ENCODE peak calls at places on chromosomes 13 and 19, in eight cellular contexts. F is AG04450; G is PC-9; O is mammary epithelial cell; P is astrocyte of the spinal cord; E is endothelial cell; J is stomach; Y is stimulated activated effector memory CD8-positive, alpha-beta T cell treated with anti-CD3 and anti-CD28 coated beads, Interleukin-12 subunit alpha, Interleukin-12 subunit beta, amount 100 ng/mL, for 72 hours. X is an unnamed sample.
A peak's percentile ranks its signal among the peaks of the same experiment; 100 is the strongest.

GRCh38 chr13:26660761-26661160 is 99.8 kb downstream of the GPR12 start:
- DNase-seq in Y (no peak), E (no peak), O (no peak), J (no peak), F (no peak), P (no peak), G (no peak), X (no peak)

GRCh38 chr13:112444416-112445399 is 68.6 kb downstream of the SPACA7 start:
- DNase-seq in Y (no peak), E (no peak), G (no peak), J (peak; percentile 22), O (no peak), F (no peak), P (no peak), X (no peak)

GRCh38 chr13:47594833-47595232 is 406.2 kb downstream of the SUCLA2 start:
- DNase-seq in E (no peak), P (no peak), O (peak; percentile 33), J (no peak), Y (no peak), G (no peak), F (no peak), X (no peak)

GRCh38 chr13:105763851-105764250 is 771.6 kb downstream of the EFNB2 start:
- DNase-seq in E (no peak), J (no peak), P (no peak), Y (no peak), F (no peak), O (peak; percentile 30), G (no peak), X (no peak)

GRCh38 chr13:20414475-20415287 is 111.0 kb downstream of the CRYL1 start:
- DNase-seq in J (no peak), O (no peak), G (no peak), F (no peak), P (no peak), Y (no peak), E (no peak), X (no peak)

GRCh38 chr13:52128714-52129700 is at the start of gene NEK5:
- DNase-seq in J (peak; percentile 72), E (peak; percentile 92), F (no peak), P (peak; percentile 49), O (peak; percentile 57), Y (peak; percentile 50), G (peak; percentile 65), X (peak; percentile 47)

GRCh38 chr19:39405930-39406655 is 554 bp upstream of the ZFP36 start:
- DNase-seq in P (no peak), G (no peak), E (no peak), F (no peak), O (no peak), J (no peak), Y (no peak), X (peak; percentile 81)

GRCh38 chr13:102267191-102267590 is 134.7 kb downstream of the FGF14 start:
- DNase-seq in O (no peak), J (no peak), F (no peak), E (no peak), Y (no peak), P (no peak), G (no peak), X (no peak)

GRCh38 chr13:113297370-113297871 is 382 bp downstream of the LAMP1 start:
- DNase-seq in G (no peak), O (peak; percentile 49), P (peak; percentile 4), Y (peak; percentile 50), F (no peak), J (no peak), E (peak; percentile 33), X (peak; percentile 34)

GRCh38 chr19:23410155-23410554 is 14.9 kb upstream of the ZNF91 start:
- DNase-seq in J (no peak), E (no peak), Y (no peak), F (no peak), G (no peak), O (no peak), P (no peak), X (no peak)

GRCh38 chr13:35700661-35701060 is 224.2 kb upstream of the MAB21L1 start:
- DNase-seq in J (no peak), E (no peak), F (no peak), O (no peak), P (peak; percentile 57), Y (no peak), G (no peak), X (no peak)

GRCh38 chr19:17248011-17248776 is 2.5 kb upstream of the NR2F6 start:
- DNase-seq in O (no peak), Y (no peak), P (no peak), J (peak; percentile 60), G (peak; percentile 85), E (no peak), F (no peak), X (no peak)

GRCh38 chr13:93227280-93227905 is 786 bp downstream of the GPC6 start:
- DNase-seq in O (peak; percentile 81), F (no peak), Y (no peak), P (peak; percentile 80), E (peak; percentile 57), J (no peak), G (no peak), X (no peak)

GRCh38 chr13:100336795-100337516 is 248.1 kb downstream of the PCCA start:
- DNase-seq in J (no peak), G (no peak), F (no peak), P (no peak), O (no peak), E (no peak), Y (no peak), X (no peak)

GRCh38 chr19:33226550-33227241 is 1.0 kb upstream of the SLC7A10 start:
- DNase-seq in G (no peak), O (no peak), J (peak; percentile 42), Y (no peak), E (peak; percentile 38), P (no peak), F (no peak), X (no peak)

GRCh38 chr19:9640956-9641355 is 19.9 kb upstream of the ZNF561 start:
- DNase-seq in G (peak; percentile 6), F (no peak), E (no peak), P (no peak), J (no peak), Y (no peak), O (no peak), X (no peak)

GRCh38 chr13:106619688-106620555 is 52.0 kb upstream of the ARGLU1 start:
- DNase-seq in P (peak; percentile 70), E (peak; percentile 26), J (no peak), G (peak; percentile 12), Y (no peak), O (peak; percentile 49), F (peak; percentile 32), X (no peak)

GRCh38 chr13:94157705-94158218 is 321.7 kb downstream of the DCT start:
- DNase-seq in G (no peak), Y (no peak), E (no peak), F (no peak), O (no peak), J (no peak), P (no peak), X (no peak)

GRCh38 chr13:95420501-95420900 is 119.2 kb upstream of the ABCC4 start:
- DNase-seq in E (peak; percentile 24), O (peak; percentile 35), J (no peak), G (no peak), Y (no peak), F (no peak), P (no peak), X (no peak)

GRCh38 chr13:74444877-74445479 is 310.8 kb upstream of the KLF12 start:
- DNase-seq in E (no peak), O (peak; percentile 60), P (peak; percentile 15), Y (no peak), F (no peak), G (no peak), J (no peak), X (no peak)

GRCh38 chr19:1343026-1343425 is 40.7 kb upstream of the NDUFS7 start:
- DNase-seq in E (no peak), G (no peak), Y (no peak), P (no peak), O (no peak), F (no peak), J (no peak), X (no peak)

GRCh38 chr13:34416833-34417425 is 525.1 kb upstream of the NBEA start:
- DNase-seq in G (no peak), J (no peak), O (no peak), F (peak; percentile 73), E (no peak), Y (no peak), P (peak; percentile 31), X (no peak)

GRCh38 chr19:3479819-3480215 is 508 bp downstream of the SMIM24 start:
- DNase-seq in J (peak; percentile 57), G (no peak), Y (no peak), P (no peak), O (no peak), F (no peak), E (no peak), X (no peak)

GRCh38 chr19:16070366-16070990 is 5.8 kb upstream of the TPM4 start:
- DNase-seq in O (peak; percentile 88), Y (peak; percentile 58), J (peak; percentile 92), F (no peak), P (no peak), G (peak; percentile 96), E (no peak), X (peak; percentile 62)

GRCh38 chr13:112055417-112056206 is 11.3 kb upstream of the SOX1 start:
- DNase-seq in P (no peak), E (no peak), F (no peak), G (no peak), J (no peak), O (no peak), Y (no peak), X (no peak)

X was measured in T-helper 17 cell.